ENCODE peak calls at places on chromosome 18, in five cellular contexts. One of them, this sample, is unnamed.

GRCh38 chr18:44579745-44580144 is 100.9 kb upstream of the SETBP1 start:
- DNase-seq in ELF-1: no peak
- DNase-seq in NCI-H82: no peak
- DNase-seq in tibial nerve: no peak
- DNase-seq in activated naive CD4-positive, alpha-beta T cell treated with anti-CD3 and anti-CD28 coated beads for 36 hours: no peak
- DNase-seq in this sample: no peak

GRCh38 chr18:59631583-59632181 is 65.5 kb downstream of the CCBE1 start:
- DNase-seq in ELF-1: peak
- DNase-seq in NCI-H82: peak
- DNase-seq in tibial nerve: no peak
- DNase-seq in activated naive CD4-positive, alpha-beta T cell treated with anti-CD3 and anti-CD28 coated beads for 36 hours: no peak
- DNase-seq in this sample: peak

GRCh38 chr18:35182151-35182550 is 58.7 kb upstream of the ZNF397 start:
- DNase-seq in ELF-1: no peak
- DNase-seq in NCI-H82: no peak
- DNase-seq in tibial nerve: no peak
- DNase-seq in activated naive CD4-positive, alpha-beta T cell treated with anti-CD3 and anti-CD28 coated beads for 36 hours: no peak
- DNase-seq in this sample: no peak

GRCh38 chr18:27165412-27165811 is 19.7 kb downstream of the CHST9 start:
- DNase-seq in ELF-1: no peak
- DNase-seq in NCI-H82: no peak
- DNase-seq in tibial nerve: no peak
- DNase-seq in activated naive CD4-positive, alpha-beta T cell treated with anti-CD3 and anti-CD28 coated beads for 36 hours: no peak
- DNase-seq in this sample: no peak

GRCh38 chr18:23063502-23063901 is 71.8 kb upstream of the CABLES1 start:
- DNase-seq in ELF-1: no peak
- DNase-seq in NCI-H82: no peak
- DNase-seq in tibial nerve: no peak
- DNase-seq in activated naive CD4-positive, alpha-beta T cell treated with anti-CD3 and anti-CD28 coated beads for 36 hours: no peak
- DNase-seq in this sample: no peak

GRCh38 chr18:13530879-13531387 is 195.4 kb downstream of the FAM210A start:
- DNase-seq in ELF-1: peak
- DNase-seq in NCI-H82: peak
- DNase-seq in tibial nerve: peak
- DNase-seq in activated naive CD4-positive, alpha-beta T cell treated with anti-CD3 and anti-CD28 coated beads for 36 hours: peak
- DNase-seq in this sample: no peak

GRCh38 chr18:61727241-61727640 is 165.6 kb downstream of the RNF152 start:
- DNase-seq in ELF-1: no peak
- DNase-seq in NCI-H82: no peak
- DNase-seq in tibial nerve: no peak
- DNase-seq in activated naive CD4-positive, alpha-beta T cell treated with anti-CD3 and anti-CD28 coated beads for 36 hours: no peak
- DNase-seq in this sample: no peak

GRCh38 chr18:56036673-56037072 is 448.7 kb upstream of the TCF4 start:
- DNase-seq in ELF-1: no peak
- DNase-seq in NCI-H82: no peak
- DNase-seq in tibial nerve: no peak
- DNase-seq in activated naive CD4-positive, alpha-beta T cell treated with anti-CD3 and anti-CD28 coated beads for 36 hours: no peak
- DNase-seq in this sample: no peak

GRCh38 chr18:25494888-25495287 is 142.9 kb upstream of the ZNF521 start:
- DNase-seq in ELF-1: no peak
- DNase-seq in NCI-H82: no peak
- DNase-seq in tibial nerve: no peak
- DNase-seq in activated naive CD4-positive, alpha-beta T cell treated with anti-CD3 and anti-CD28 coated beads for 36 hours: no peak
- DNase-seq in this sample: no peak

GRCh38 chr18:23725351-23725750 is 36.1 kb downstream of the LAMA3 start:
- DNase-seq in ELF-1: no peak
- DNase-seq in NCI-H82: no peak
- DNase-seq in tibial nerve: no peak
- DNase-seq in activated naive CD4-positive, alpha-beta T cell treated with anti-CD3 and anti-CD28 coated beads for 36 hours: no peak
- DNase-seq in this sample: no peak

GRCh38 chr18:67926929-67927864 is 410.7 kb upstream of the DSEL start:
- DNase-seq in ELF-1: no peak
- DNase-seq in NCI-H82: no peak
- DNase-seq in tibial nerve: no peak
- DNase-seq in activated naive CD4-positive, alpha-beta T cell treated with anti-CD3 and anti-CD28 coated beads for 36 hours: no peak
- DNase-seq in this sample: no peak

GRCh38 chr18:40431071-40431998 is 1523.7 kb upstream of the PIK3C3 start:
- DNase-seq in ELF-1: no peak
- DNase-seq in NCI-H82: peak
- DNase-seq in tibial nerve: no peak
- DNase-seq in activated naive CD4-positive, alpha-beta T cell treated with anti-CD3 and anti-CD28 coated beads for 36 hours: no peak
- DNase-seq in this sample: no peak

GRCh38 chr18:61754039-61754583 is 138.7 kb downstream of the RNF152 start:
- DNase-seq in ELF-1: no peak
- DNase-seq in NCI-H82: peak
- DNase-seq in tibial nerve: no peak
- DNase-seq in activated naive CD4-positive, alpha-beta T cell treated with anti-CD3 and anti-CD28 coated beads for 36 hours: no peak
- DNase-seq in this sample: no peak

GRCh38 chr18:52435301-52435700 is 95.3 kb downstream of the DCC start:
- DNase-seq in ELF-1: peak
- DNase-seq in NCI-H82: peak
- DNase-seq in tibial nerve: no peak
- DNase-seq in activated naive CD4-positive, alpha-beta T cell treated with anti-CD3 and anti-CD28 coated beads for 36 hours: no peak
- DNase-seq in this sample: no peak

GRCh38 chr18:37563810-37564511 is 1.6 kb downstream of the CELF4 start:
- DNase-seq in ELF-1: no peak
- DNase-seq in NCI-H82: peak
- DNase-seq in tibial nerve: no peak
- DNase-seq in activated naive CD4-positive, alpha-beta T cell treated with anti-CD3 and anti-CD28 coated beads for 36 hours: no peak
- DNase-seq in this sample: no peak

GRCh38 chr18:8813621-8814020 is 108.3 kb downstream of the MTCL1 start:
- DNase-seq in ELF-1: no peak
- DNase-seq in NCI-H82: no peak
- DNase-seq in tibial nerve: no peak
- DNase-seq in activated naive CD4-positive, alpha-beta T cell treated with anti-CD3 and anti-CD28 coated beads for 36 hours: no peak
- DNase-seq in this sample: no peak

GRCh38 chr18:69585696-69586095 is 185.0 kb downstream of the DOK6 start:
- DNase-seq in ELF-1: no peak
- DNase-seq in NCI-H82: no peak
- DNase-seq in tibial nerve: no peak
- DNase-seq in activated naive CD4-positive, alpha-beta T cell treated with anti-CD3 and anti-CD28 coated beads for 36 hours: no peak
- DNase-seq in this sample: no peak

GRCh38 chr18:79544386-79544963 is 135.1 kb upstream of the CTDP1 start:
- DNase-seq in ELF-1: no peak
- DNase-seq in NCI-H82: no peak
- DNase-seq in tibial nerve: no peak
- DNase-seq in activated naive CD4-positive, alpha-beta T cell treated with anti-CD3 and anti-CD28 coated beads for 36 hours: no peak
- DNase-seq in this sample: no peak

GRCh38 chr18:48979944-48980890 is 29.5 kb upstream of the SMAD7 start:
- DNase-seq in ELF-1: no peak
- DNase-seq in NCI-H82: no peak
- DNase-seq in tibial nerve: no peak
- DNase-seq in activated naive CD4-positive, alpha-beta T cell treated with anti-CD3 and anti-CD28 coated beads for 36 hours: no peak
- DNase-seq in this sample: no peak

GRCh38 chr18:58539659-58540380 is 89.1 kb downstream of the ALPK2 start:
- DNase-seq in ELF-1: no peak
- DNase-seq in NCI-H82: no peak
- DNase-seq in tibial nerve: no peak
- DNase-seq in activated naive CD4-positive, alpha-beta T cell treated with anti-CD3 and anti-CD28 coated beads for 36 hours: no peak
- DNase-seq in this sample: no peak

GRCh38 chr18:11987527-11987926 is 6.2 kb downstream of the IMPA2 start:
- DNase-seq in ELF-1: no peak
- DNase-seq in NCI-H82: no peak
- DNase-seq in tibial nerve: no peak
- DNase-seq in activated naive CD4-positive, alpha-beta T cell treated with anti-CD3 and anti-CD28 coated beads for 36 hours: no peak
- DNase-seq in this sample: no peak

GRCh38 chr18:73283788-73284187 is 416.0 kb upstream of the NETO1 start:
- DNase-seq in ELF-1: peak
- DNase-seq in NCI-H82: no peak
- DNase-seq in tibial nerve: no peak
- DNase-seq in activated naive CD4-positive, alpha-beta T cell treated with anti-CD3 and anti-CD28 coated beads for 36 hours: no peak
- DNase-seq in this sample: no peak

GRCh38 chr18:59505311-59505710 is 146.2 kb upstream of the LMAN1 start:
- DNase-seq in ELF-1: no peak
- DNase-seq in NCI-H82: no peak
- DNase-seq in tibial nerve: no peak
- DNase-seq in activated naive CD4-positive, alpha-beta T cell treated with anti-CD3 and anti-CD28 coated beads for 36 hours: no peak
- DNase-seq in this sample: no peak

GRCh38 chr18:27750014-27750413 is 426.9 kb downstream of the CDH2 start:
- DNase-seq in ELF-1: peak
- DNase-seq in NCI-H82: peak
- DNase-seq in tibial nerve: no peak
- DNase-seq in activated naive CD4-positive, alpha-beta T cell treated with anti-CD3 and anti-CD28 coated beads for 36 hours: peak
- DNase-seq in this sample: peak

GRCh38 chr18:37458697-37459096 is 106.9 kb downstream of the CELF4 start:
- DNase-seq in ELF-1: no peak
- DNase-seq in NCI-H82: no peak
- DNase-seq in tibial nerve: no peak
- DNase-seq in activated naive CD4-positive, alpha-beta T cell treated with anti-CD3 and anti-CD28 coated beads for 36 hours: no peak
- DNase-seq in this sample: no peak

GRCh38 chr18:43077510-43078290 is 37.8 kb downstream of the RIT2 start:
- DNase-seq in ELF-1: no peak
- DNase-seq in NCI-H82: no peak
- DNase-seq in tibial nerve: no peak
- DNase-seq in activated naive CD4-positive, alpha-beta T cell treated with anti-CD3 and anti-CD28 coated beads for 36 hours: no peak
- DNase-seq in this sample: no peak

GRCh38 chr18:24219561-24220317 is 80.9 kb downstream of the CABYR start:
- DNase-seq in ELF-1: no peak
- DNase-seq in NCI-H82: no peak
- DNase-seq in tibial nerve: no peak
- DNase-seq in activated naive CD4-positive, alpha-beta T cell treated with anti-CD3 and anti-CD28 coated beads for 36 hours: no peak
- DNase-seq in this sample: no peak

GRCh38 chr18:9516437-9517064 is 41.2 kb downstream of the RALBP1 start:
- DNase-seq in ELF-1: peak
- DNase-seq in NCI-H82: peak
- DNase-seq in tibial nerve: no peak
- DNase-seq in activated naive CD4-positive, alpha-beta T cell treated with anti-CD3 and anti-CD28 coated beads for 36 hours: peak
- DNase-seq in this sample: peak

GRCh38 chr18:67776929-67777328 is 260.4 kb upstream of the DSEL start:
- DNase-seq in ELF-1: no peak
- DNase-seq in NCI-H82: peak
- DNase-seq in tibial nerve: no peak
- DNase-seq in activated naive CD4-positive, alpha-beta T cell treated with anti-CD3 and anti-CD28 coated beads for 36 hours: no peak
- DNase-seq in this sample: no peak

GRCh38 chr18:36762074-36762473 is 66.7 kb downstream of the TPGS2 start:
- DNase-seq in ELF-1: no peak
- DNase-seq in NCI-H82: no peak
- DNase-seq in tibial nerve: no peak
- DNase-seq in activated naive CD4-positive, alpha-beta T cell treated with anti-CD3 and anti-CD28 coated beads for 36 hours: no peak
- DNase-seq in this sample: no peak

GRCh38 chr18:11387880-11388279 is 221.5 kb upstream of the SLC35G4 start:
- DNase-seq in ELF-1: peak
- DNase-seq in NCI-H82: peak
- DNase-seq in tibial nerve: no peak
- DNase-seq in activated naive CD4-positive, alpha-beta T cell treated with anti-CD3 and anti-CD28 coated beads for 36 hours: peak
- DNase-seq in this sample: peak

GRCh38 chr18:79516441-79516931 is 120.8 kb downstream of the NFATC1 start:
- DNase-seq in ELF-1: no peak
- DNase-seq in NCI-H82: no peak
- DNase-seq in tibial nerve: no peak
- DNase-seq in activated naive CD4-positive, alpha-beta T cell treated with anti-CD3 and anti-CD28 coated beads for 36 hours: peak
- DNase-seq in this sample: peak

GRCh38 chr18:49761771-49762170 is 51.6 kb downstream of the ACAA2 start:
- DNase-seq in ELF-1: no peak
- DNase-seq in NCI-H82: no peak
- DNase-seq in tibial nerve: no peak
- DNase-seq in activated naive CD4-positive, alpha-beta T cell treated with anti-CD3 and anti-CD28 coated beads for 36 hours: no peak
- DNase-seq in this sample: no peak